ENCODE peak calls at places on chromosomes 13 and 19, in six cellular contexts. D is glutamatergic neuron, Z is H9, Y is suprapubic skin, M is dorsolateral prefrontal cortex, N is left ventricle myocardium inferior. V is an unnamed sample.

GRCh38 chr19:29893606-29894284 is 48.3 kb upstream of the URI1 start:
- DNase-seq in D (no peak), Z (no peak), Y (no peak), M (no peak), N (no peak), V (no peak)

GRCh38 chr19:2616741-2617392 is 85.6 kb downstream of the GNG7 start:
- DNase-seq in D (no peak), Z (no peak), Y (no peak), M (no peak), N (peak), V (no peak)

GRCh38 chr13:29704648-29705047 is 109.2 kb upstream of the SLC7A1 start:
- DNase-seq in D (no peak), Z (no peak), Y (no peak), M (no peak), N (peak), V (no peak)

GRCh38 chr19:18053571-18054219 is 33.0 kb downstream of the IL12RB1 start:
- DNase-seq in D (no peak), Z (no peak), Y (no peak), M (no peak), N (no peak), V (no peak)

GRCh38 chr19:7333198-7334118 is 15.3 kb upstream of the ARHGEF18 start:
- DNase-seq in D (no peak), Z (no peak), Y (no peak), M (no peak), N (peak), V (no peak)

GRCh38 chr13:44331912-44332840 is 41.4 kb upstream of the SERP2 start:
- DNase-seq in D (peak), Z (no peak), Y (no peak), M (peak), N (peak), V (no peak)

GRCh38 chr13:105471683-105472082 is 1063.8 kb downstream of the EFNB2 start:
- DNase-seq in D (no peak), Z (no peak), Y (no peak), M (no peak), N (no peak), V (no peak)

GRCh38 chr19:50482271-50482855 is 5.7 kb upstream of the GARIN5A start:
- DNase-seq in D (peak), Z (no peak), Y (no peak), M (no peak), N (no peak), V (no peak)

GRCh38 chr19:37953576-37954303 is 46.7 kb downstream of the SIPA1L3 start:
- DNase-seq in D (no peak), Z (no peak), Y (no peak), M (no peak), N (no peak), V (no peak)

GRCh38 chr13:28819748-28820098 is 416 bp upstream of the MTUS2 start:
- DNase-seq in D (peak), Z (peak), Y (no peak), M (no peak), N (peak), V (peak)

GRCh38 chr19:55549500-55550320 is 4.4 kb upstream of the SBK3 start:
- DNase-seq in D (peak), Z (peak), Y (no peak), M (no peak), N (no peak), V (peak)

GRCh38 chr19:18379803-18380747 is 5.9 kb upstream of the GDF15 start:
- DNase-seq in D (no peak), Z (peak), Y (peak), M (no peak), N (peak), V (no peak)

GRCh38 chr13:31880849-31881494 is 141.6 kb downstream of the RXFP2 start:
- DNase-seq in D (no peak), Z (no peak), Y (no peak), M (no peak), N (no peak), V (no peak)

GRCh38 chr13:99404005-99404755 is 97.0 kb upstream of the GPR183 start:
- DNase-seq in D (no peak), Z (no peak), Y (no peak), M (no peak), N (no peak), V (no peak)

GRCh38 chr13:23990443-23990842 is 93.1 kb upstream of the C1QTNF9B start:
- DNase-seq in D (no peak), Z (no peak), Y (no peak), M (no peak), N (no peak), V (no peak)

GRCh38 chr13:75643693-75644092 is 7.6 kb downstream of the LMO7 start:
- DNase-seq in D (no peak), Z (no peak), Y (no peak), M (no peak), N (no peak), V (no peak)

GRCh38 chr19:29446331-29446730 is 79.5 kb upstream of the VSTM2B start:
- DNase-seq in D (no peak), Z (peak), Y (no peak), M (no peak), N (no peak), V (no peak)

GRCh38 chr19:46408611-46409039 is 4.7 kb downstream of the CCDC8 start:
- DNase-seq in D (peak), Z (no peak), Y (no peak), M (peak), N (peak), V (peak)

GRCh38 chr13:60370343-60370742 is 26.7 kb upstream of the TDRD3 start:
- DNase-seq in D (no peak), Z (no peak), Y (no peak), M (no peak), N (no peak), V (no peak)

GRCh38 chr13:112802808-112803207 is 113.0 kb downstream of the ATP11A start:
- DNase-seq in D (no peak), Z (no peak), Y (no peak), M (no peak), N (no peak), V (no peak)

GRCh38 chr13:46983881-46984280 is 87.0 kb upstream of the HTR2A start:
- DNase-seq in D (no peak), Z (no peak), Y (no peak), M (no peak), N (no peak), V (no peak)

GRCh38 chr13:99467764-99468163 is 33.5 kb upstream of the TM9SF2 start:
- DNase-seq in D (no peak), Z (no peak), Y (no peak), M (no peak), N (no peak), V (no peak)

GRCh38 chr13:68481130-68481529 is 1251.0 kb upstream of the PCDH9 start:
- DNase-seq in D (no peak), Z (no peak), Y (no peak), M (no peak), N (no peak), V (no peak)

GRCh38 chr13:75836441-75836840 is 200.3 kb downstream of the LMO7 start:
- DNase-seq in D (no peak), Z (no peak), Y (no peak), M (no peak), N (no peak), V (no peak)

GRCh38 chr13:93341517-93341916 is 114.9 kb downstream of the GPC6 start:
- DNase-seq in D (no peak), Z (no peak), Y (no peak), M (no peak), N (no peak), V (no peak)

GRCh38 chr19:50333235-50333736 is 4.1 kb upstream of the KCNC3 start:
- DNase-seq in D (peak), Z (peak), Y (no peak), M (peak), N (peak), V (peak)

GRCh38 chr13:113745059-113745458 is 14.0 kb upstream of the TMEM255B start:
- DNase-seq in D (no peak), Z (no peak), Y (no peak), M (no peak), N (no peak), V (no peak)

GRCh38 chr19:6023936-6024335 is 46.0 kb upstream of the RANBP3 start:
- DNase-seq in D (no peak), Z (no peak), Y (no peak), M (no peak), N (no peak), V (no peak)

GRCh38 chr13:101640797-101641400 is 188.4 kb downstream of the ITGBL1 start:
- DNase-seq in D (no peak), Z (no peak), Y (no peak), M (no peak), N (no peak), V (no peak)

GRCh38 chr13:84684048-84684662 is 801.9 kb upstream of the SLITRK1 start:
- DNase-seq in D (no peak), Z (no peak), Y (no peak), M (no peak), N (no peak), V (no peak)

GRCh38 chr13:40193290-40194203 is 472.9 kb downstream of the FOXO1 start:
- DNase-seq in D (no peak), Z (no peak), Y (no peak), M (peak), N (no peak), V (no peak)

GRCh38 chr19:56350416-56351045 is 35.9 kb upstream of the ZSCAN5A start:
- DNase-seq in D (peak), Z (no peak), Y (no peak), M (no peak), N (no peak), V (peak)

GRCh38 chr13:37476874-37477273 is 121.7 kb downstream of the POSTN start:
- DNase-seq in D (peak), Z (no peak), Y (no peak), M (no peak), N (peak), V (no peak)

GRCh38 chr13:79679334-79679733 is 198.4 kb downstream of the NDFIP2 start:
- DNase-seq in D (peak), Z (peak), Y (peak), M (peak), N (peak), V (peak)

GRCh38 chr13:76711515-76712182 is 174.6 kb downstream of the KCTD12 start:
- DNase-seq in D (no peak), Z (no peak), Y (no peak), M (peak), N (no peak), V (no peak)

GRCh38 chr13:83065136-83065535 is 817.1 kb downstream of the SLITRK1 start:
- DNase-seq in D (no peak), Z (no peak), Y (no peak), M (no peak), N (no peak), V (no peak)

GRCh38 chr13:43629691-43630480 is 156.9 kb downstream of the ENOX1 start:
- DNase-seq in D (no peak), Z (no peak), Y (no peak), M (no peak), N (no peak), V (no peak)

GRCh38 chr19:50858896-50859295 is 4.2 kb downstream of the KLK3 start:
- DNase-seq in D (no peak), Z (peak), Y (peak), M (no peak), N (no peak), V (no peak)

GRCh38 chr13:112697756-112698655 is 8.2 kb downstream of the ATP11A start:
- DNase-seq in D (no peak), Z (peak), Y (no peak), M (no peak), N (no peak), V (no peak)

GRCh38 chr19:10961763-10962536 is 1.1 kb downstream of the SMARCA4 start:
- DNase-seq in D (no peak), Z (no peak), Y (no peak), M (no peak), N (no peak), V (no peak)
- TF ChIP-seq CTCF in D (no peak), Z (no peak), Y (no peak), M (no peak), N (no peak), V (no peak)

GRCh38 chr19:1055028-1055425 is 11.9 kb upstream of the ARHGAP45 start:
- DNase-seq in D (no peak), Z (no peak), Y (no peak), M (no peak), N (no peak), V (no peak)

GRCh38 chr19:1055886-1056620 is 10.9 kb upstream of the ARHGAP45 start:
- DNase-seq in D (no peak), Z (peak), Y (no peak), M (no peak), N (no peak), V (no peak)

GRCh38 chr19:1058112-1058511 is 8.9 kb upstream of the ARHGAP45 start:
- DNase-seq in D (no peak), Z (no peak), Y (no peak), M (no peak), N (no peak), V (no peak)

GRCh38 chr19:1054102-1055027 is 12.6 kb upstream of the ARHGAP45 start:
- DNase-seq in D (no peak), Z (no peak), Y (no peak), M (no peak), N (no peak), V (no peak)

GRCh38 chr19:1057185-1057857 is 9.6 kb upstream of the ARHGAP45 start:
- DNase-seq in D (no peak), Z (peak), Y (no peak), M (no peak), N (no peak), V (no peak)
- TF ChIP-seq CTCF in D (no peak), Z (no peak), Y (no peak), M (no peak), N (no peak), V (no peak)

GRCh38 chr13:48749144-48749543 is 95.4 kb downstream of the CYSLTR2 start:
- DNase-seq in D (no peak), Z (no peak), Y (no peak), M (no peak), N (no peak), V (no peak)

GRCh38 chr13:48749699-48750473 is 96.2 kb downstream of the CYSLTR2 start:
- DNase-seq in D (peak), Z (peak), Y (peak), M (peak), N (peak), V (peak)

GRCh38 chr13:48748681-48749080 is 95.0 kb downstream of the CYSLTR2 start:
- DNase-seq in D (no peak), Z (no peak), Y (no peak), M (no peak), N (no peak), V (no peak)

GRCh38 chr13:48746816-48747215 is 93.1 kb downstream of the CYSLTR2 start:
- DNase-seq in D (no peak), Z (no peak), Y (no peak), M (no peak), N (no peak), V (no peak)

GRCh38 chr13:48750588-48751383 is 97.1 kb downstream of the CYSLTR2 start:
- DNase-seq in D (no peak), Z (no peak), Y (no peak), M (no peak), N (peak), V (no peak)
- TF ChIP-seq CTCF in D (no peak), Z (no peak), Y (no peak), M (no peak), N (peak), V (no peak)

GRCh38 chr19:16628183-16628983 is at the start of gene MED26:
- DNase-seq in D (peak), Z (peak), Y (peak), M (peak), N (peak), V (peak)
- TF ChIP-seq CTCF in D (no peak), Z (no peak), Y (no peak), M (peak), N (no peak), V (no peak)

GRCh38 chr19:45402469-45403070 is 2.3 kb downstream of the PPP1R13L start:
- DNase-seq in D (peak), Z (peak), Y (no peak), M (no peak), N (peak), V (peak)
- TF ChIP-seq CTCF in D (peak), Z (peak), Y (no peak), M (peak), N (peak), V (peak)

GRCh38 chr13:52743988-52744387 is 4.4 kb upstream of the CNMD start:
- DNase-seq in D (no peak), Z (no peak), Y (no peak), M (no peak), N (no peak), V (no peak)
- TF ChIP-seq CTCF in D (no peak), Z (peak), Y (no peak), M (peak), N (no peak), V (no peak)

V was measured in nephron progenitor cell.